ENCODE peak calls at places on chromosomes 6 and 20, in seven cellular contexts. Z, D, A, B, H, Y and V are unnamed samples.
A peak's percentile ranks its signal among the peaks of the same experiment; 100 is the strongest.

GRCh38 chr6:36961441-36962430 is 7.2 kb downstream of the PI16 start:
- DNase-seq in A (no peak), H (no peak), Y (no peak), Z (no peak), D (no peak), B (no peak), V (peak; percentile 66)

GRCh38 chr6:10177703-10178102 is 237.2 kb downstream of the TFAP2A start:
- DNase-seq in A (peak; percentile 5), Y (no peak), B (no peak), Z (no peak), D (no peak), H (no peak), V (no peak)

GRCh38 chr6:34791842-34792604 is at the start of gene BLTP3A:
- DNase-seq in B (peak; percentile 34), A (peak; percentile 57), H (peak; percentile 92), Y (no peak), Z (peak; percentile 91), D (peak; percentile 78), V (peak; percentile 95)

GRCh38 chr6:99604161-99605073 is 2.2 kb upstream of the PRDM13 start:
- DNase-seq in B (no peak), D (no peak), A (no peak), Z (no peak), Y (no peak), H (no peak), V (no peak)

GRCh38 chr6:83055366-83055964 is 10.2 kb downstream of the UBE3D start:
- DNase-seq in D (no peak), Y (no peak), B (peak; percentile 28), A (peak; percentile 52), H (peak; percentile 51), Z (no peak), V (no peak)

GRCh38 chr6:106556368-106556960 is 72.8 kb downstream of the RTN4IP1 start:
- DNase-seq in H (peak; percentile 56), D (no peak), Z (no peak), B (no peak), Y (no peak), A (peak; percentile 40), V (no peak)

GRCh38 chr6:136968831-136969230 is 46.7 kb downstream of the SLC35D3 start:
- DNase-seq in A (no peak), Z (no peak), B (no peak), H (no peak), Y (no peak), D (peak; percentile 82), V (no peak)

GRCh38 chr6:131628726-131629125 is 684 bp upstream of the MED23 start:
- DNase-seq in A (peak; percentile 10), Z (no peak), Y (no peak), D (no peak), H (no peak), B (no peak), V (no peak)

GRCh38 chr6:69584913-69585729 is 211.7 kb downstream of the LMBRD1 start:
- DNase-seq in Z (peak; percentile 63), A (peak; percentile 8), H (peak; percentile 0), D (no peak), B (peak; percentile 20), Y (no peak), V (no peak)

DNA sequence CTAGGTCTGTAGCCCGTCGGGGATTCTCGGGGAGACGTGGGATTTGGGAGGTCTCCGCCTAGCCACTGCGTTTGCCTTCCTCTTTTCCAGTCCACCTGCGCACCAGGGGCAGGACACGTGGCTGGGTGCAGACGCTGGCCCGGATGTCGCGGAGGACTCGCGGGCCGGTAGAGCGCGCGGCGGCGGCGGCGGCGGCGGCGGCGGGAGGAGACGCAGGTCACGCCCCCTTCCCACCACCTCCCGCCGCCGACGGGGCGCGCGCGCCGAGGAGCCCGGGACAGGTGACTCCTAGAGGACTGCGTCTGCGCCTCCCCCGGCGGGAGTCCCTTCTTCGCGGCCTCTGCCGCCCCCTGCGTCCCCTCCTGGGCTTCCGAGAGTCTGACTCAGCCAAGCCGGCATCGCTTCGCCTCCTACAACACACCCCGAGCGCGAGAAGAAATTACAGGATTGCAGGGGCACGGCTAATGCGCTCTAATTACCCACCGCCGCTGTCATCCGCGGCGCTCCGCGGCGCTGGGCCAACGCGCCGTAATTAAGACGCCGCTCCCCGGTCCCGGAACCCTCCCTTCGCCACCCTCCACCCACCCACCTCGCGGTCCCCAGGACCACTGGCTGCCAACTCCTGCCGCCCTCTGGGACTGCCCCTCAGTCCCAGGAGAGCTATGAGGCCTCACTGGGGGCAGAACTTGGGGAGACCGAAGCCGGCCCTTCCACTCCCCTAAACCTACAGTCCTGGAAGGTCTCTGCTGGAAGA is 124.5 kb downstream of the MRPL14 start:
- DNase-seq in A (no peak), Y (peak; percentile 81), H (peak; percentile 15), B (peak; percentile 68), D (peak; percentile 45), Z (peak; percentile 66), V (peak; percentile 65)
- TF ChIP-seq CTCF in A (peak; percentile 22), Y (peak; percentile 51), H (no peak), B (peak; percentile 48), D (no peak), Z (peak; percentile 21), V (no peak)

GRCh38 chr20:57388953-57389694 is 2.1 kb upstream of the RBM38 start:
- DNase-seq in H (peak; percentile 82), A (peak; percentile 71), B (peak; percentile 75), Y (no peak), D (peak; percentile 86), Z (peak; percentile 86), V (peak; percentile 95)
- TF ChIP-seq CTCF in H (peak; percentile 76), A (peak; percentile 40), B (peak; percentile 9), Y (peak; percentile 24), D (peak; percentile 37), Z (peak; percentile 62), V (peak; percentile 37)

GRCh38 chr6:77017537-77017936 is 445.8 kb downstream of the HTR1B start:
- DNase-seq in Y (no peak), B (no peak), D (no peak), H (no peak), Z (no peak), A (no peak), V (no peak)
- TF ChIP-seq CTCF in Y (no peak), B (no peak), D (no peak), H (no peak), Z (no peak), A (no peak), V (no peak)

GRCh38 chr20:29079769-29080690 is 2177.4 kb upstream of the DEFB115 start:
- DNase-seq in Y (no peak), D (no peak), Z (no peak), A (peak; percentile 34), B (no peak), H (no peak), V (no peak)
- TF ChIP-seq CTCF in Y (no peak), D (no peak), Z (no peak), A (no peak), B (no peak), H (no peak), V (no peak)

GRCh38 chr6:149897855-149898744 is at the start of gene RAET1E:
- DNase-seq in D (no peak), A (no peak), Y (no peak), H (peak; percentile 35), B (no peak), Z (no peak), V (no peak)
- TF ChIP-seq CTCF in D (no peak), A (peak; percentile 11), Y (no peak), H (peak; percentile 62), B (no peak), Z (no peak), V (no peak)

GRCh38 chr6:91079939-91080338 is 493.1 kb upstream of the MAP3K7 start:
- DNase-seq in H (no peak), D (no peak), Z (no peak), B (no peak), A (no peak), Y (no peak), V (no peak)
- TF ChIP-seq CTCF in H (no peak), D (no peak), Z (no peak), B (no peak), A (no peak), Y (peak; percentile 27), V (no peak)

DNA sequence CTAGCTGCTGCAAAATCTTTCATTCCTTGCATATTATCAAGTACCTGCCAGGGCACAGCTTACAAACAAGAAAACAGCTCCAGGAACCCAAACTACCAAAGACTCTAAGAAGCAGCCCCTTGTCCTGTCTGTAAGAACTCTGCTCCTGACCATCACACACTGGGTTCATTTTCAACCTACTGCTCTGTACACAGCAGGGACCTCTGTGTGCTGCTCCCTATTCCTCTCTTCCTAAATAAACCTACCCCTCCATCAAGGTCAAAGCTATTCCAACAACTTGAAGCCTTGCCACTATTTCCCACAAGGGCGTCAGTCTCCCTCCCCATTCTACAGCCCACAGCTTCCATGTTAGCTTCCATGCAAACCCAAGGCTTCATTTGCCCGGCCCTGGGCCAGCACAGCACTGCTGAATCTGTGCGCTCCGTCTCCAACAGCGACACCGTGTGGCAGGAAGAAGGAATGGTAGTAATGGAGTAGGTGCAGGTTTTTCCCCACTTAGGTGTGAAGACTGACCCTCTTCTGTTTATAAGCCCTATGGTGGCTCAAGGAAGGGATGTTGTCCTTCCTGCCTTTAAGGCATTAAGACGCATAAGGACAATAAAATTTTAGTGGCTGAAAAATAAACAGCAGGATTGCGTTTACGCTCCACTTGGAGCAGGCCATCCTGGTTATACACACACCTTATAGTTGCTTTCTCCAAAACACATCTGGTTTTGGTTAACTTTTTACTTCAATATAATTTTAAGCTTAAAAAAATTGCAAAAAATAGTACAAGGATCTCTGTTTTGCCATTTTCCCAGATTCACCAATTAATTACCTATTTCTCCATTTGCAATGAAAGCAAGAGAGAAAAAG is 115.2 kb upstream of the NXT1 start:
- DNase-seq in A (peak; percentile 47), D (peak; percentile 68), Z (no peak), H (peak; percentile 46), B (no peak), Y (no peak), V (peak; percentile 89)
- TF ChIP-seq CTCF in A (peak; percentile 78), D (peak; percentile 91), Z (peak; percentile 71), H (peak; percentile 85), B (peak; percentile 63), Y (peak; percentile 86), V (peak; percentile 72)

DNA sequence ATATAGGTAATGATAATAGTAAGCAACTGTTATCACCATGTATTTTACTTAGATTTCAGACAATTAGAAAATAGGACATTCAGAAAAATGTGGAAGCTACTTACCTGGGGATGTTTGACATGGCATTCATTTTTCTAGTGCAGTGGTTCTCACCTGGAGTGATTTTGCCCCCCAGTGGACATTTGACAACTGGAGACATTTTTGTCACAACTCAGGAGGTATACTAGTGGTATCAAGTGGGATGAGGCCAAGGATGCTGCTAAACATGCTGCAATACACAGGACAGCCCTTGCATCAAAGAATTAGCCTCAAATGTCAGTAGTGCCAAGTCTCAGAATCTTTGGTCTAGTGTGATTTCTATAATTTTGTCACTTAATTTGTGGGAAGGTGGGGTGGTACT is 36.1 kb downstream of the NUS1 start:
- DNase-seq in A (no peak), Y (no peak), H (peak; percentile 11), B (no peak), D (no peak), Z (no peak), V (no peak)
- TF ChIP-seq CTCF in A (no peak), Y (peak; percentile 13), H (peak; percentile 63), B (no peak), D (no peak), Z (no peak), V (no peak)

GRCh38 chr20:1734269-1734858 is 76.8 kb upstream of the SIRPG start:
- DNase-seq in Z (peak; percentile 31), B (no peak), H (no peak), A (peak; percentile 20), Y (no peak), D (no peak), V (no peak)
- TF ChIP-seq CTCF in Z (peak; percentile 59), B (no peak), H (peak; percentile 20), A (peak; percentile 33), Y (no peak), D (peak; percentile 22), V (peak; percentile 37)

GRCh38 chr6:140105857-140106256 is 731.4 kb upstream of the CITED2 start:
- DNase-seq in B (peak; percentile 22), H (no peak), Y (no peak), A (no peak), Z (no peak), D (no peak), V (no peak)
- TF ChIP-seq CTCF in B (no peak), H (peak; percentile 25), Y (peak; percentile 45), A (no peak), Z (no peak), D (peak; percentile 35), V (no peak)